ENCODE peak calls at places on chromosomes 2 and 18, in six cellular contexts. N, S, I, Y, H and R are unnamed samples.

GRCh38 chr2:201532686-201533304 is 81.3 kb downstream of the STRADB start:
- DNase-seq in S (no peak), N (no peak), H (peak; percentile 95), Y (no peak), I (peak; percentile 97), R (peak; percentile 89)

GRCh38 chr2:44952806-44953685 is 11.5 kb downstream of the SIX3 start:
- DNase-seq in S (no peak), I (no peak), H (no peak), N (no peak), Y (no peak), R (no peak)

GRCh38 chr2:112150447-112150846 is 12.3 kb downstream of the FBLN7 start:
- DNase-seq in S (no peak), H (no peak), I (peak; percentile 92), Y (no peak), N (no peak), R (peak; percentile 96)

GRCh38 chr2:113233593-113234550 is 44.8 kb downstream of the PAX8 start:
- DNase-seq in S (no peak), H (no peak), I (peak; percentile 60), Y (no peak), N (peak; percentile 52), R (no peak)

GRCh38 chr2:183487316-183487715 is 363.1 kb downstream of the NUP35 start:
- DNase-seq in S (no peak), Y (no peak), I (no peak), N (no peak), H (no peak), R (no peak)

GRCh38 chr18:46917108-46917807 is at the start of the genes KATNAL2 and PIAS2:
- DNase-seq in H (peak; percentile 54), Y (peak; percentile 86), S (peak; percentile 83), I (peak; percentile 64), N (peak; percentile 68), R (peak; percentile 22)

GRCh38 chr2:229543176-229543873 is 171.0 kb downstream of the DNER start:
- DNase-seq in I (no peak), H (no peak), N (no peak), Y (no peak), S (no peak), R (no peak)

GRCh38 chr2:241656190-241656741 is 18.8 kb downstream of the ATG4B start:
- DNase-seq in H (no peak), Y (no peak), I (no peak), S (no peak), N (no peak), R (no peak)

GRCh38 chr2:68182902-68183301 is 25.2 kb downstream of the PNO1 start:
- DNase-seq in H (no peak), N (no peak), Y (no peak), S (no peak), I (no peak), R (no peak)

GRCh38 chr18:13868501-13869271 is 44.7 kb downstream of the MC5R start:
- DNase-seq in S (no peak), Y (no peak), H (no peak), N (no peak), I (no peak), R (no peak)

GRCh38 chr2:10331033-10331701 is 28.5 kb downstream of the HPCAL1 start:
- DNase-seq in S (peak; percentile 80), I (peak; percentile 66), Y (peak; percentile 96), H (peak; percentile 61), N (peak; percentile 81), R (no peak)

GRCh38 chr2:70685771-70686171 is 82.2 kb downstream of the ADD2 start:
- DNase-seq in Y (peak; percentile 89), H (no peak), S (no peak), I (no peak), N (no peak), R (no peak)

GRCh38 chr2:111053266-111053665 is 67.4 kb upstream of the BCL2L11 start:
- DNase-seq in N (no peak), S (no peak), Y (no peak), I (no peak), H (no peak), R (no peak)

GRCh38 chr2:215612770-215613169 is 176.9 kb upstream of the FN1 start:
- DNase-seq in I (peak; percentile 89), Y (no peak), S (no peak), H (no peak), N (peak; percentile 22), R (peak; percentile 76)

GRCh38 chr2:19540739-19541503 is 182.5 kb upstream of the OSR1 start:
- DNase-seq in H (peak; percentile 99), Y (no peak), S (peak; percentile 29), N (peak; percentile 79), I (peak; percentile 86), R (peak; percentile 78)

GRCh38 chr2:82089518-82089917 is 1785.0 kb upstream of the LRRTM1 start:
- DNase-seq in H (no peak), N (no peak), I (no peak), Y (no peak), S (no peak), R (no peak)

GRCh38 chr2:163681765-163682164 is 54.0 kb downstream of the FIGN start:
- DNase-seq in I (peak; percentile 74), Y (no peak), S (no peak), H (no peak), N (no peak), R (no peak)

GRCh38 chr2:136359121-136359965 is 241.4 kb upstream of the CXCR4 start:
- DNase-seq in S (no peak), H (no peak), I (no peak), Y (no peak), N (no peak), R (no peak)

GRCh38 chr2:176484838-176485237 is 215.6 kb downstream of the MTX2 start:
- DNase-seq in Y (no peak), N (no peak), H (no peak), S (no peak), I (peak; percentile 84), R (no peak)

GRCh38 chr18:59220164-59220783 is 316 bp downstream of the GRP start:
- DNase-seq in S (no peak), H (no peak), Y (peak; percentile 51), I (no peak), N (no peak), R (no peak)

GRCh38 chr2:227932001-227932400 is 60.6 kb downstream of the DAW1 start:
- DNase-seq in S (no peak), N (no peak), Y (no peak), H (no peak), I (no peak), R (no peak)

GRCh38 chr2:196558506-196558905 is 81.0 kb upstream of the CCDC150 start:
- DNase-seq in I (no peak), N (no peak), S (no peak), Y (no peak), H (no peak), R (no peak)

GRCh38 chr2:108533832-108534576 is at the start of gene LIMS1:
- DNase-seq in Y (peak; percentile 90), H (peak; percentile 91), I (peak; percentile 86), N (peak; percentile 94), S (peak; percentile 93), R (peak; percentile 82)

GRCh38 chr18:657311-657997 is at the start of gene TYMS:
- DNase-seq in S (peak; percentile 80), N (peak; percentile 85), I (peak; percentile 60), H (peak; percentile 84), Y (peak; percentile 91), R (peak; percentile 18)

GRCh38 chr2:10296142-10296541 is 6.6 kb upstream of the HPCAL1 start:
- DNase-seq in Y (no peak), H (no peak), S (no peak), N (no peak), I (no peak), R (no peak)

GRCh38 chr2:30772021-30772705 is 35.1 kb downstream of the CAPN13 start:
- DNase-seq in S (no peak), H (no peak), N (no peak), I (no peak), Y (no peak), R (no peak)

GRCh38 chr2:241267249-241268067 is 48.0 kb downstream of the HDLBP start:
- DNase-seq in N (no peak), I (no peak), H (no peak), Y (no peak), S (no peak), R (no peak)

GRCh38 chr2:169767243-169767888 is 31.3 kb upstream of the SSB start:
- DNase-seq in H (peak; percentile 73), Y (peak; percentile 30), S (peak; percentile 64), I (peak; percentile 48), N (peak; percentile 61), R (peak; percentile 62)

GRCh38 chr2:5926896-5927512 is 234.8 kb downstream of the SOX11 start:
- DNase-seq in H (no peak), I (peak; percentile 12), S (no peak), Y (no peak), N (no peak), R (no peak)

DNA sequence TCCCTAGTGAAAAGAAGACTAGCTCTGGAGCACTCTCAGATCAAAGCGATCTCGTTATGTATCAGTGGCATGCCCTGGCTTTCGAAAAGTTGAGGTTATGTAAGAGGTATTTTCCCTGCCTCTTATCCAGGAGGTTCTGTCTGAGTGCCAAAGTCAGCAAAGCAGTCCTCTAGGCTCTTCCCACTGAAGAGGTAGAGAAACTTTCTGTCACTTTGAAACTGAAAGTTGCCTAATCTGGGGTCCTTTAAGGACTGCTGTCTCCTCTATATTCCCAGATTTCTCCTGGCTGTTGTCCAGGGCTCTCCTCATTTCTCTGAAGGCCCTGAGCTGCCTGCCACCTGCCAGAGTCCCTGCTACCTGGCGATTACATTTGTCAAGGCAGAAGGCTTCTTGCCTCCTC is 96.3 kb downstream of the B3GNT2 start:
- DNase-seq in I (peak; percentile 80), S (peak; percentile 21), N (no peak), Y (no peak), H (no peak), R (no peak)
- H3K27ac ChIP-seq in I (no peak overlapping the region), S (peak overlapping the region; percentile 82), N (no peak overlapping the region), Y (no peak overlapping the region), H (no peak overlapping the region), R (no peak overlapping the region)

GRCh38 chr18:24989760-24990547 is 362.0 kb downstream of the ZNF521 start:
- DNase-seq in S (no peak), H (no peak), I (no peak), N (no peak), Y (peak; percentile 51), R (no peak)
- TF ChIP-seq CTCF in S (no peak), H (no peak), I (no peak), N (no peak), Y (peak; percentile 65), R (no peak)

DNA sequence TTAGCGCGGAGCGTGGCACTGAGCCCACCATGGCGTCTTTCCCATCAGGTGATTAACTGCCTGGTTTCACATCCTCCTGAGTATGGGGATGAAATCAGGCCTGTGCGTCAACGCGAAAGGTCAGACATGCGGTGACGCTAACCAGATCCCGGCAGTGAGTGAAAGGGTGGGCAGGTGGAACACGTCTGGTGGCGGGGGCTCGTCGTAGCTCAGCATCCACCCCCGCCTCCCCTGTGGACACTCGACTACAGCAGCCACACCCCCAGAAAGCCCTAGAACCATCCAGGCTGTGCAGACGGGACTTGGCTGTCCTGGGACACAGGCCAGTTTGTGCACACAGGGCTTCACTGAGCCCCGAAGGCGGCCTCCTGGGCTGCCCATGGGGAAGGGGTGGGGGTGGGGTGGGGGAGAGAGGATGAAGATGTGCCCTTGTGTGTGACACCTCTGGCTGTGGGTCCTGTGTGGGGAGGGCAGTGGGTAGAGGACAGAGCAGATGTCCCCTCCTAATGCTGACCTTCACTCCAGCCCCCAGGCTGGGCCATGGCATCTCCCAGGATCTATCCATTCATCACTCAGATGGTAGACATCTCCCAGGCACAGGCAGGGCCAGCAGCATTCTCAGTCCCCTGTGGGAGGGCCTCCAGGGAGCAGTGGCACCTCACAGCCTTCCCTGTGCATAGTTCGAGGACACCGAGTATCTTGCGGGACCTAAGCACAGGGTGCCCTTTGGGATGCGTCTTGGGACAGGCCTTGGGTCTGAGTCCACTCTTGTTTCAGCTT is 27.5 kb downstream of the RAMP1 start:
- DNase-seq in N (no peak), S (peak; percentile 76), I (peak; percentile 84), Y (no peak), H (no peak), R (no peak)
- H3K27ac ChIP-seq in N (no peak overlapping the region), S (peak overlapping the region; percentile 72), I (no peak overlapping the region), Y (no peak overlapping the region), H (no peak overlapping the region), R (no peak overlapping the region)

GRCh38 chr2:72913531-72914225 is 3.6 kb upstream of the EMX1 start:
- DNase-seq in N (peak; percentile 66), S (no peak), Y (peak; percentile 72), H (no peak), I (no peak), R (no peak)
- TF ChIP-seq CTCF in N (peak; percentile 17), S (no peak), Y (peak; percentile 75), H (peak; percentile 36), I (peak; percentile 31), R (peak; percentile 48)